ENCODE peak calls at places on chromosomes 4 and X, in five cellular contexts. T is SW 1271; O is astrocyte of the hippocampus; D is choroid plexus epithelial cell; N is activated T-cell treated with anti-CD3 and anti-CD28 coated beads, Interleukin-2, amount 50 U/mL, for 24 hours. L is an unnamed sample.

GRCh38 chrX:118495958-118496762 is 545 bp downstream of the DOCK11 start:
- DNase-seq in O (peak), N (peak), D (no peak), T (no peak), L (peak)

GRCh38 chr4:67366341-67366861 is 178.9 kb downstream of the CENPC start:
- DNase-seq in O (peak), T (no peak), N (no peak), D (no peak), L (peak)

GRCh38 chrX:75623535-75623934 is 100.7 kb upstream of the ZDHHC15 start:
- DNase-seq in N (no peak), T (no peak), O (peak), D (peak), L (peak)

GRCh38 chr4:1183985-1184773 is 11.8 kb upstream of the SPON2 start:
- DNase-seq in N (no peak), O (no peak), T (no peak), D (no peak), L (no peak)

GRCh38 chrX:124343016-124343415 is 3.3 kb upstream of the SH2D1A start:
- DNase-seq in N (no peak), D (no peak), O (no peak), T (no peak), L (no peak)

GRCh38 chr4:173647902-173648301 is 117.9 kb upstream of the HAND2 start:
- DNase-seq in N (no peak), T (no peak), D (no peak), O (no peak), L (peak)

GRCh38 chrX:32673193-32673592 is 538.2 kb downstream of the DMD start:
- DNase-seq in N (no peak), O (peak), T (no peak), D (peak), L (peak)

GRCh38 chrX:154806837-154807501 is 1.7 kb upstream of the MPP1 start:
- DNase-seq in D (no peak), O (no peak), T (no peak), N (no peak), L (no peak)

GRCh38 chr4:1488831-1489638 is 82.8 kb upstream of the NKX1-1 start:
- DNase-seq in D (no peak), O (no peak), T (no peak), N (no peak), L (no peak)

GRCh38 chr4:156771171-156771837 is 200.3 kb downstream of the PDGFC start:
- DNase-seq in T (peak), O (peak), D (peak), N (no peak), L (peak)

GRCh38 chr4:109294468-109295020 is 7.9 kb downstream of the COL25A1 start:
- DNase-seq in T (no peak), N (no peak), O (peak), D (peak), L (peak)

GRCh38 chrX:80285131-80285773 is 135.0 kb upstream of the TENT5D start:
- DNase-seq in O (no peak), D (no peak), N (no peak), T (no peak), L (no peak)

L was measured in myocyte.